ENCODE peak calls at places on chromosomes 5 and 9, in seven cellular contexts. One of them, this sample, is unnamed.

GRCh38 chr5:2750026-2750757 is 1.3 kb downstream of the IRX2 start:
- DNase-seq in T follicular helper cell: no peak
- DNase-seq in AG04449: no peak
- DNase-seq in effector memory CD8-positive, alpha-beta T cell: no peak
- DNase-seq in SW480: no peak
- DNase-seq in HCT116: no peak
- DNase-seq in body of pancreas: no peak
- DNase-seq in this sample: no peak

GRCh38 chr5:51468196-51468595 is 84.9 kb downstream of the ISL1 start:
- DNase-seq in HCT116: no peak
- DNase-seq in T follicular helper cell: no peak
- DNase-seq in AG04449: no peak
- DNase-seq in SW480: peak
- DNase-seq in body of pancreas: no peak
- DNase-seq in effector memory CD8-positive, alpha-beta T cell: no peak
- DNase-seq in this sample: no peak

GRCh38 chr5:43045236-43045635 is 5.1 kb upstream of the ANXA2R start:
- DNase-seq in effector memory CD8-positive, alpha-beta T cell: no peak
- DNase-seq in HCT116: no peak
- DNase-seq in AG04449: no peak
- DNase-seq in body of pancreas: no peak
- DNase-seq in SW480: no peak
- DNase-seq in T follicular helper cell: no peak
- DNase-seq in this sample: no peak

GRCh38 chr9:14692918-14693861 is at the start of gene ZDHHC21:
- DNase-seq in AG04449: no peak
- DNase-seq in body of pancreas: peak
- DNase-seq in SW480: peak
- DNase-seq in T follicular helper cell: peak
- DNase-seq in effector memory CD8-positive, alpha-beta T cell: peak
- DNase-seq in HCT116: no peak
- DNase-seq in this sample: peak

GRCh38 chr9:6506571-6506970 is 93.6 kb downstream of the UHRF2 start:
- DNase-seq in effector memory CD8-positive, alpha-beta T cell: no peak
- DNase-seq in body of pancreas: no peak
- DNase-seq in T follicular helper cell: no peak
- DNase-seq in HCT116: no peak
- DNase-seq in SW480: no peak
- DNase-seq in AG04449: no peak
- DNase-seq in this sample: no peak

GRCh38 chr5:158039441-158039840 is 180.5 kb upstream of the CLINT1 start:
- DNase-seq in SW480: no peak
- DNase-seq in body of pancreas: no peak
- DNase-seq in T follicular helper cell: no peak
- DNase-seq in effector memory CD8-positive, alpha-beta T cell: no peak
- DNase-seq in HCT116: no peak
- DNase-seq in AG04449: no peak
- DNase-seq in this sample: no peak

GRCh38 chr9:125977223-125977622 is 230.1 kb downstream of the PBX3 start:
- DNase-seq in effector memory CD8-positive, alpha-beta T cell: no peak
- DNase-seq in AG04449: no peak
- DNase-seq in T follicular helper cell: no peak
- DNase-seq in HCT116: no peak
- DNase-seq in body of pancreas: no peak
- DNase-seq in SW480: no peak
- DNase-seq in this sample: no peak

GRCh38 chr5:135426102-135427082 is 20.8 kb downstream of the DCANP1 start:
- DNase-seq in AG04449: no peak
- DNase-seq in effector memory CD8-positive, alpha-beta T cell: peak
- DNase-seq in T follicular helper cell: no peak
- DNase-seq in HCT116: peak
- DNase-seq in SW480: peak
- DNase-seq in body of pancreas: no peak
- DNase-seq in this sample: no peak

GRCh38 chr5:125256296-125256695 is 509.9 kb upstream of the ZNF608 start:
- DNase-seq in T follicular helper cell: no peak
- DNase-seq in AG04449: no peak
- DNase-seq in SW480: no peak
- DNase-seq in body of pancreas: no peak
- DNase-seq in HCT116: no peak
- DNase-seq in effector memory CD8-positive, alpha-beta T cell: no peak
- DNase-seq in this sample: no peak

GRCh38 chr5:168917947-168918600 is 338.9 kb upstream of the PANK3 start:
- DNase-seq in T follicular helper cell: no peak
- DNase-seq in effector memory CD8-positive, alpha-beta T cell: no peak
- DNase-seq in SW480: no peak
- DNase-seq in HCT116: no peak
- DNase-seq in AG04449: no peak
- DNase-seq in body of pancreas: no peak
- DNase-seq in this sample: no peak

GRCh38 chr9:130239741-130240241 is 25.8 kb upstream of the HMCN2 start:
- DNase-seq in AG04449: no peak
- DNase-seq in body of pancreas: no peak
- DNase-seq in SW480: no peak
- DNase-seq in T follicular helper cell: no peak
- DNase-seq in effector memory CD8-positive, alpha-beta T cell: no peak
- DNase-seq in HCT116: no peak
- DNase-seq in this sample: no peak

GRCh38 chr9:91663858-91664257 is 240.2 kb upstream of the NFIL3 start:
- DNase-seq in HCT116: no peak
- DNase-seq in AG04449: no peak
- DNase-seq in body of pancreas: no peak
- DNase-seq in effector memory CD8-positive, alpha-beta T cell: no peak
- DNase-seq in SW480: no peak
- DNase-seq in T follicular helper cell: no peak
- DNase-seq in this sample: no peak

GRCh38 chr5:669842-670395 is 23.2 kb downstream of the TPPP start:
- DNase-seq in body of pancreas: peak
- DNase-seq in AG04449: no peak
- DNase-seq in effector memory CD8-positive, alpha-beta T cell: no peak
- DNase-seq in SW480: no peak
- DNase-seq in HCT116: no peak
- DNase-seq in T follicular helper cell: no peak
- DNase-seq in this sample: no peak

GRCh38 chr5:16489322-16489791 is 23.8 kb upstream of the ZNF622 start:
- DNase-seq in HCT116: peak
- DNase-seq in effector memory CD8-positive, alpha-beta T cell: no peak
- DNase-seq in AG04449: peak
- DNase-seq in T follicular helper cell: no peak
- DNase-seq in SW480: peak
- DNase-seq in body of pancreas: peak
- DNase-seq in this sample: no peak

GRCh38 chr5:7886849-7887460 is 18.0 kb downstream of the MTRR start:
- DNase-seq in HCT116: peak
- DNase-seq in SW480: peak
- DNase-seq in T follicular helper cell: no peak
- DNase-seq in effector memory CD8-positive, alpha-beta T cell: peak
- DNase-seq in body of pancreas: no peak
- DNase-seq in AG04449: no peak
- DNase-seq in this sample: no peak

GRCh38 chr5:53095931-53096525 is 13.5 kb downstream of the MOCS2 start:
- DNase-seq in effector memory CD8-positive, alpha-beta T cell: peak
- DNase-seq in HCT116: peak
- DNase-seq in SW480: peak
- DNase-seq in body of pancreas: peak
- DNase-seq in T follicular helper cell: peak
- DNase-seq in AG04449: no peak
- DNase-seq in this sample: peak

GRCh38 chr5:118791986-118792734 is 196.2 kb downstream of the DTWD2 start:
- DNase-seq in HCT116: peak
- DNase-seq in body of pancreas: peak
- DNase-seq in SW480: peak
- DNase-seq in T follicular helper cell: peak
- DNase-seq in effector memory CD8-positive, alpha-beta T cell: peak
- DNase-seq in AG04449: peak
- DNase-seq in this sample: no peak

GRCh38 chr5:38373733-38374132 is 115.4 kb downstream of the EGFLAM start:
- DNase-seq in body of pancreas: no peak
- DNase-seq in T follicular helper cell: no peak
- DNase-seq in HCT116: no peak
- DNase-seq in SW480: no peak
- DNase-seq in AG04449: peak
- DNase-seq in effector memory CD8-positive, alpha-beta T cell: no peak
- DNase-seq in this sample: no peak

GRCh38 chr5:129460121-129460950 is at the start of gene ADAMTS19:
- DNase-seq in HCT116: no peak
- DNase-seq in AG04449: no peak
- DNase-seq in effector memory CD8-positive, alpha-beta T cell: no peak
- DNase-seq in body of pancreas: peak
- DNase-seq in SW480: peak
- DNase-seq in T follicular helper cell: no peak
- DNase-seq in this sample: no peak

GRCh38 chr9:137168907-137169763 is 716 bp downstream of the LRRC26 start:
- DNase-seq in effector memory CD8-positive, alpha-beta T cell: no peak
- DNase-seq in SW480: peak
- DNase-seq in body of pancreas: peak
- DNase-seq in HCT116: peak
- DNase-seq in T follicular helper cell: no peak
- DNase-seq in AG04449: no peak
- DNase-seq in this sample: no peak

GRCh38 chr5:34842554-34842953 is 3.6 kb downstream of the TTC23L start:
- DNase-seq in AG04449: no peak
- DNase-seq in T follicular helper cell: no peak
- DNase-seq in effector memory CD8-positive, alpha-beta T cell: no peak
- DNase-seq in HCT116: no peak
- DNase-seq in body of pancreas: no peak
- DNase-seq in SW480: no peak
- DNase-seq in this sample: no peak

GRCh38 chr5:80437326-80437725 is 29.5 kb downstream of the ZFYVE16 start:
- DNase-seq in effector memory CD8-positive, alpha-beta T cell: no peak
- DNase-seq in body of pancreas: no peak
- DNase-seq in SW480: no peak
- DNase-seq in AG04449: no peak
- DNase-seq in T follicular helper cell: no peak
- DNase-seq in HCT116: no peak
- DNase-seq in this sample: no peak

GRCh38 chr5:170150713-170151104 is 45.0 kb downstream of the FOXI1 start:
- DNase-seq in AG04449: no peak
- DNase-seq in SW480: no peak
- DNase-seq in body of pancreas: no peak
- DNase-seq in T follicular helper cell: no peak
- DNase-seq in effector memory CD8-positive, alpha-beta T cell: no peak
- DNase-seq in HCT116: no peak
- DNase-seq in this sample: no peak

GRCh38 chr9:840343-840742 is 1.2 kb upstream of the DMRT1 start:
- DNase-seq in T follicular helper cell: no peak
- DNase-seq in body of pancreas: no peak
- DNase-seq in HCT116: no peak
- DNase-seq in SW480: no peak
- DNase-seq in effector memory CD8-positive, alpha-beta T cell: no peak
- DNase-seq in AG04449: no peak
- DNase-seq in this sample: no peak

GRCh38 chr5:154159343-154159742 is 31.2 kb upstream of the GALNT10 start:
- DNase-seq in SW480: no peak
- DNase-seq in effector memory CD8-positive, alpha-beta T cell: no peak
- DNase-seq in HCT116: no peak
- DNase-seq in AG04449: no peak
- DNase-seq in body of pancreas: no peak
- DNase-seq in T follicular helper cell: no peak
- DNase-seq in this sample: no peak

GRCh38 chr9:7791364-7791763 is 8.2 kb downstream of the DMAC1 start:
- DNase-seq in body of pancreas: no peak
- DNase-seq in AG04449: no peak
- DNase-seq in effector memory CD8-positive, alpha-beta T cell: no peak
- DNase-seq in SW480: no peak
- DNase-seq in HCT116: no peak
- DNase-seq in T follicular helper cell: no peak
- DNase-seq in this sample: no peak

GRCh38 chr9:75299324-75299723 is 211.0 kb downstream of the OSTF1 start:
- DNase-seq in AG04449: no peak
- DNase-seq in T follicular helper cell: no peak
- DNase-seq in effector memory CD8-positive, alpha-beta T cell: no peak
- DNase-seq in HCT116: no peak
- DNase-seq in body of pancreas: no peak
- DNase-seq in SW480: peak
- DNase-seq in this sample: no peak

GRCh38 chr9:108259917-108260675 is 595.7 kb downstream of the ACTL7B start:
- DNase-seq in T follicular helper cell: no peak
- DNase-seq in HCT116: no peak
- DNase-seq in effector memory CD8-positive, alpha-beta T cell: no peak
- DNase-seq in AG04449: no peak
- DNase-seq in body of pancreas: no peak
- DNase-seq in SW480: no peak
- DNase-seq in this sample: no peak

GRCh38 chr5:35229076-35230042 is 928 bp downstream of the PRLR start:
- DNase-seq in SW480: peak
- DNase-seq in T follicular helper cell: no peak
- DNase-seq in body of pancreas: peak
- DNase-seq in effector memory CD8-positive, alpha-beta T cell: no peak
- DNase-seq in AG04449: no peak
- DNase-seq in HCT116: no peak
- DNase-seq in this sample: no peak

GRCh38 chr9:130029223-130029583 is 13.8 kb downstream of the FNBP1 start:
- DNase-seq in effector memory CD8-positive, alpha-beta T cell: no peak
- DNase-seq in T follicular helper cell: no peak
- DNase-seq in HCT116: no peak
- DNase-seq in AG04449: no peak
- DNase-seq in SW480: no peak
- DNase-seq in body of pancreas: no peak
- DNase-seq in this sample: no peak

GRCh38 chr5:127844631-127845030 is 141.4 kb downstream of the CCDC192 start:
- DNase-seq in T follicular helper cell: no peak
- DNase-seq in effector memory CD8-positive, alpha-beta T cell: no peak
- DNase-seq in SW480: no peak
- DNase-seq in HCT116: no peak
- DNase-seq in body of pancreas: no peak
- DNase-seq in AG04449: no peak
- DNase-seq in this sample: no peak

This sample was measured in effector memory CD4-positive, alpha-beta T cell.